ENCODE peak calls at places on chromosomes 7 and 10, in ten cellular contexts. L is pancreas; T is NCI-H2029 treated with DMSO at 0.1 percent for 48 hours; F is left colon; J is NCI-H1092 treated with DMSO at 0.1 percent for 48 hours; U is activated CD8-positive, alpha-beta T cell treated with anti-CD3 and anti-CD28 coated beads for 36 hours; A is H7; D is nephron progenitor cell; E is hepatocyte; S is iPS-NIHi11. Q is an unnamed sample.
A peak's percentile ranks its signal among the peaks of the same experiment; 100 is the strongest.

GRCh38 chr7:98984126-98984525 is 105.8 kb downstream of the TRRAP start:
- DNase-seq in D (no peak), L (no peak), J (no peak), E (no peak), A (no peak), T (no peak), U (no peak), S (no peak), F (no peak), Q (no peak)

GRCh38 chr7:2260820-2261219 is 18.8 kb downstream of the NUDT1 start:
- DNase-seq in T (peak; percentile 54), J (peak; percentile 47), U (no peak), E (no peak), F (no peak), L (no peak), A (no peak), D (no peak), S (no peak), Q (no peak)

GRCh38 chr10:127649642-127650041 is 87.3 kb upstream of the FOXI2 start:
- DNase-seq in L (no peak), T (no peak), S (peak; percentile 37), E (no peak), A (peak; percentile 49), J (no peak), F (no peak), D (peak; percentile 27), U (peak; percentile 2), Q (no peak)

GRCh38 chr10:125084191-125085186 is 75.9 kb downstream of the CTBP2 start:
- DNase-seq in D (no peak), U (no peak), E (peak; percentile 64), S (peak; percentile 80), F (no peak), J (peak; percentile 79), L (peak; percentile 97), T (peak; percentile 64), A (peak; percentile 83), Q (no peak)

GRCh38 chr7:69256634-69257081 is 341.6 kb upstream of the AUTS2 start:
- DNase-seq in A (no peak), T (peak; percentile 76), J (no peak), F (peak; percentile 46), L (no peak), E (no peak), U (no peak), S (no peak), D (no peak), Q (no peak)

GRCh38 chr7:134995239-134996096 is 9.2 kb downstream of the AGBL3 start:
- DNase-seq in J (no peak), F (no peak), E (peak; percentile 18), U (peak; percentile 54), T (no peak), L (no peak), A (no peak), D (no peak), S (no peak), Q (peak; percentile 42)

GRCh38 chr10:46270086-46270811 is 16.5 kb upstream of the ANTXRL start:
- DNase-seq in T (no peak), A (no peak), S (no peak), D (no peak), F (no peak), L (no peak), E (no peak), J (no peak), U (no peak), Q (no peak)

GRCh38 chr10:76649723-76650127 is 987.9 kb downstream of the KCNMA1 start:
- DNase-seq in E (peak; percentile 78), T (no peak), L (no peak), U (no peak), F (peak; percentile 82), A (no peak), D (no peak), S (no peak), J (no peak), Q (no peak)

GRCh38 chr10:48658243-48658888 is 26.3 kb upstream of the WDFY4 start:
- DNase-seq in E (peak; percentile 86), J (peak; percentile 45), T (no peak), F (peak; percentile 54), A (peak; percentile 82), S (peak; percentile 80), U (peak; percentile 78), L (peak; percentile 44), D (peak; percentile 85), Q (peak; percentile 38)

GRCh38 chr7:157392256-157393037 is 55.6 kb downstream of the DNAJB6 start:
- DNase-seq in J (no peak), F (no peak), T (no peak), U (no peak), D (no peak), E (no peak), A (no peak), L (no peak), S (no peak), Q (no peak)

GRCh38 chr10:63103971-63104409 is 29.1 kb upstream of the NRBF2 start:
- DNase-seq in L (no peak), U (peak; percentile 67), S (peak; percentile 20), E (no peak), F (no peak), T (no peak), D (no peak), A (peak; percentile 36), J (no peak), Q (no peak)

GRCh38 chr7:88845091-88845490 is 49.6 kb upstream of the TEX47 start:
- DNase-seq in E (no peak), U (no peak), J (no peak), S (no peak), T (no peak), D (no peak), L (no peak), F (no peak), A (no peak), Q (no peak)

GRCh38 chr10:89301721-89302445 is at the start of gene IFIT2:
- DNase-seq in L (no peak), D (no peak), U (peak; percentile 21), S (no peak), F (peak; percentile 37), E (peak; percentile 59), A (no peak), J (peak; percentile 45), T (peak; percentile 49), Q (peak; percentile 54)

Q was measured in Jurkat, Clone E6-1.